ENCODE peak calls at places on chromosomes 13 and 19, in six cellular contexts. One of them, this sample, is unnamed.
A peak's percentile ranks its signal among the peaks of the same experiment; 100 is the strongest.

GRCh38 chr19:5632241-5632612 is 9.3 kb downstream of the SAFB start:
- DNase-seq in A549: no peak
- DNase-seq in testis: no peak
- DNase-seq in tibial nerve: no peak
- DNase-seq in breast epithelium: no peak
- DNase-seq in endothelial cell of umbilical vein: no peak
- DNase-seq in this sample: no peak

GRCh38 chr13:95541911-95542484 is 10.5 kb upstream of the CLDN10 start:
- DNase-seq in A549: no peak
- DNase-seq in testis: no peak
- DNase-seq in tibial nerve: no peak
- DNase-seq in breast epithelium: no peak
- DNase-seq in endothelial cell of umbilical vein: no peak
- DNase-seq in this sample: no peak

GRCh38 chr13:21837841-21838551 is 167.1 kb downstream of the FGF9 start:
- DNase-seq in A549: no peak
- DNase-seq in testis: no peak
- DNase-seq in tibial nerve: no peak
- DNase-seq in breast epithelium: no peak
- DNase-seq in endothelial cell of umbilical vein: no peak
- DNase-seq in this sample: no peak

GRCh38 chr13:101416181-101417042 is at the start of gene NALCN:
- DNase-seq in A549: peak; percentile 6
- DNase-seq in testis: peak; percentile 31
- DNase-seq in tibial nerve: no peak
- DNase-seq in breast epithelium: no peak
- DNase-seq in endothelial cell of umbilical vein: peak; percentile 49
- DNase-seq in this sample: no peak

GRCh38 chr13:22422712-22423111 is 751.8 kb downstream of the FGF9 start:
- DNase-seq in A549: no peak
- DNase-seq in testis: no peak
- DNase-seq in tibial nerve: no peak
- DNase-seq in breast epithelium: no peak
- DNase-seq in endothelial cell of umbilical vein: no peak
- DNase-seq in this sample: no peak

GRCh38 chr13:39335721-39336120 is 267.3 kb downstream of the LHFPL6 start:
- DNase-seq in A549: no peak
- DNase-seq in testis: no peak
- DNase-seq in tibial nerve: no peak
- DNase-seq in breast epithelium: no peak
- DNase-seq in endothelial cell of umbilical vein: no peak
- DNase-seq in this sample: no peak

GRCh38 chr19:56423276-56423984 is 19.3 kb downstream of the ZNF583 start:
- DNase-seq in A549: no peak
- DNase-seq in testis: no peak
- DNase-seq in tibial nerve: no peak
- DNase-seq in breast epithelium: no peak
- DNase-seq in endothelial cell of umbilical vein: no peak
- DNase-seq in this sample: no peak

GRCh38 chr19:11111771-11112144 is 22.5 kb downstream of the LDLR start:
- DNase-seq in A549: no peak
- DNase-seq in testis: no peak
- DNase-seq in tibial nerve: no peak
- DNase-seq in breast epithelium: no peak
- DNase-seq in endothelial cell of umbilical vein: no peak
- DNase-seq in this sample: no peak

GRCh38 chr13:111239754-111240670 is 80.4 kb upstream of the TEX29 start:
- DNase-seq in A549: no peak
- DNase-seq in testis: no peak
- DNase-seq in tibial nerve: no peak
- DNase-seq in breast epithelium: no peak
- DNase-seq in endothelial cell of umbilical vein: no peak
- DNase-seq in this sample: no peak

GRCh38 chr19:30305346-30306060 is 66.7 kb upstream of the ZNF536 start:
- DNase-seq in A549: no peak
- DNase-seq in testis: no peak
- DNase-seq in tibial nerve: no peak
- DNase-seq in breast epithelium: no peak
- DNase-seq in endothelial cell of umbilical vein: no peak
- DNase-seq in this sample: no peak

GRCh38 chr13:112634102-112634501 is 46.1 kb upstream of the TUBGCP3 start:
- DNase-seq in A549: no peak
- DNase-seq in testis: no peak
- DNase-seq in tibial nerve: no peak
- DNase-seq in breast epithelium: no peak
- DNase-seq in endothelial cell of umbilical vein: no peak
- DNase-seq in this sample: no peak

GRCh38 chr13:87444135-87444534 is 227.0 kb upstream of the SLITRK5 start:
- DNase-seq in A549: no peak
- DNase-seq in testis: no peak
- DNase-seq in tibial nerve: no peak
- DNase-seq in breast epithelium: no peak
- DNase-seq in endothelial cell of umbilical vein: no peak
- DNase-seq in this sample: no peak

GRCh38 chr13:106555631-106556328 is 12.2 kb downstream of the ARGLU1 start:
- DNase-seq in A549: no peak
- DNase-seq in testis: no peak
- DNase-seq in tibial nerve: no peak
- DNase-seq in breast epithelium: no peak
- DNase-seq in endothelial cell of umbilical vein: no peak
- DNase-seq in this sample: no peak

GRCh38 chr19:48396010-48396870 is 2.8 kb downstream of the GRIN2D start:
- DNase-seq in A549: no peak
- DNase-seq in testis: no peak
- DNase-seq in tibial nerve: no peak
- DNase-seq in breast epithelium: no peak
- DNase-seq in endothelial cell of umbilical vein: no peak
- DNase-seq in this sample: no peak

GRCh38 chr19:45428385-45429231 is 4.9 kb upstream of the ERCC1 start:
- DNase-seq in A549: peak; percentile 68
- DNase-seq in testis: peak; percentile 46
- DNase-seq in tibial nerve: no peak
- DNase-seq in breast epithelium: no peak
- DNase-seq in endothelial cell of umbilical vein: peak; percentile 49
- DNase-seq in this sample: peak; percentile 74

GRCh38 chr19:48591021-48591420 is 15.5 kb upstream of the SPACA4 start:
- DNase-seq in A549: no peak
- DNase-seq in testis: no peak
- DNase-seq in tibial nerve: no peak
- DNase-seq in breast epithelium: no peak
- DNase-seq in endothelial cell of umbilical vein: no peak
- DNase-seq in this sample: no peak

GRCh38 chr19:15448778-15449619 is 757 bp downstream of the WIZ start:
- DNase-seq in A549: peak; percentile 15
- DNase-seq in testis: no peak
- DNase-seq in tibial nerve: no peak
- DNase-seq in breast epithelium: no peak
- DNase-seq in endothelial cell of umbilical vein: peak; percentile 25
- DNase-seq in this sample: peak; percentile 30

GRCh38 chr13:42996584-42996983 is 4.5 kb upstream of the EPSTI1 start:
- DNase-seq in A549: peak; percentile 30
- DNase-seq in testis: no peak
- DNase-seq in tibial nerve: no peak
- DNase-seq in breast epithelium: no peak
- DNase-seq in endothelial cell of umbilical vein: peak; percentile 65
- DNase-seq in this sample: no peak

GRCh38 chr19:19405919-19406877 is 723 bp downstream of the GATAD2A start:
- DNase-seq in A549: no peak
- DNase-seq in testis: peak; percentile 54
- DNase-seq in tibial nerve: no peak
- DNase-seq in breast epithelium: no peak
- DNase-seq in endothelial cell of umbilical vein: peak; percentile 52
- DNase-seq in this sample: no peak

GRCh38 chr13:112331675-112332074 is 44.5 kb upstream of the SPACA7 start:
- DNase-seq in A549: no peak
- DNase-seq in testis: no peak
- DNase-seq in tibial nerve: no peak
- DNase-seq in breast epithelium: no peak
- DNase-seq in endothelial cell of umbilical vein: no peak
- DNase-seq in this sample: no peak

GRCh38 chr19:12720296-12720695 is 3.4 kb downstream of the TNPO2 start:
- DNase-seq in A549: no peak
- DNase-seq in testis: no peak
- DNase-seq in tibial nerve: no peak
- DNase-seq in breast epithelium: no peak
- DNase-seq in endothelial cell of umbilical vein: no peak
- DNase-seq in this sample: no peak

GRCh38 chr13:46799139-46799538 is 2.2 kb upstream of the ESD start:
- DNase-seq in A549: no peak
- DNase-seq in testis: no peak
- DNase-seq in tibial nerve: no peak
- DNase-seq in breast epithelium: no peak
- DNase-seq in endothelial cell of umbilical vein: no peak
- DNase-seq in this sample: no peak

GRCh38 chr13:46796129-46796514 is 839 bp downstream of the ESD start:
- DNase-seq in A549: no peak
- DNase-seq in testis: no peak
- DNase-seq in tibial nerve: no peak
- DNase-seq in breast epithelium: no peak
- DNase-seq in endothelial cell of umbilical vein: no peak
- DNase-seq in this sample: no peak

GRCh38 chr13:46795321-46795720 is 1.6 kb downstream of the ESD start:
- DNase-seq in A549: no peak
- DNase-seq in testis: no peak
- DNase-seq in tibial nerve: no peak
- DNase-seq in breast epithelium: no peak
- DNase-seq in endothelial cell of umbilical vein: no peak
- DNase-seq in this sample: no peak

GRCh38 chr13:46797468-46798237 is 692 bp upstream of the ESD start:
- DNase-seq in A549: no peak
- DNase-seq in testis: peak; percentile 21
- DNase-seq in tibial nerve: no peak
- DNase-seq in breast epithelium: no peak
- DNase-seq in endothelial cell of umbilical vein: no peak
- DNase-seq in this sample: no peak

DNA sequence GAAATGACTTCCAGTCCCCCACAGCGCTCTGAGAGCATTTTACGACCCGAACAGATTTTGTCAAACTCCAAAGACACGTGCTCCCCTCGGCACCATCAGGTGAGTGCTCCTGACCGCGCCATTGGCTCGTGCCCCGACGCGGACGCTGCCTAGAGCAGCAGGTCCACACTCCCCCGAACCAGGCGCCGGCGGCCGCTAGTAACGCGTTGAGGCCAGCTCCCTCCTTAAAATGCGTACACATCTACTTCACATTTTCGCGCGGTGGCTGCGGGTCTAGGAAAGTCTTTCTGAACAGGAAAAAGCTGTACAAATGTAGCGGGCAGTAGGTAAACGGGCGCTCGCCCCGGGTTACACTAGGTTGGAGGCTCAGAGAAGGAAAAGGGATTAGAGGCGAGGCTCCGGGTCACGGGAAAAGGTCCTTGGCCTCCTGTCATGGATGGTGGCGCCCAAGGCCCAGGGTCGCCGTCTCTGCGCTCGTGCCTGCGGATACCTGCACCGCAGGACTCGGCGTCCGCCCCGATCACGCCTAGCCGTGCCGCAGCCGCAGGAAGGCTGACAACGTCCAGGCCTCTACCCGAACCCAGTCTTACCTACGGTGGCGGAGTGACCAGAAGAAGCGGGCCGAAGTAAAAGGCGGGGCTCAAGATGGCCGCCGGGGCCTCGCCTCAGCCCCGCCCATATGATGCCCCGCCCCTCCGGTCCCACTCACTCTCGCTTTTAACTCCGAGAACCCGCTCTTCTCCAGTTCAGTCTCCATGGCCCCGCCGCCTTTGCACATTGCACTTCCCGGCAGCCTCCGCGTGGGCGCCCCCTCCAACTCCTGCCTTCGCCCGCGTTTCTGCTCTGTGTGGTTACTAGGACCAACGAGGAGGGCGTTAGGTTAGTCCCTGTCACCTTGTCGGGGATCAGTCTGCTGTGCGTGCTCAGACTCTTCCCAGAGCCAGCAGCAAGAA is at the start of gene ESD:
- DNase-seq in A549: peak; percentile 62
- DNase-seq in testis: peak; percentile 97
- DNase-seq in tibial nerve: peak; percentile 96
- DNase-seq in breast epithelium: peak; percentile 88
- DNase-seq in endothelial cell of umbilical vein: peak; percentile 89
- DNase-seq in this sample: peak; percentile 85
- TF ChIP-seq POLR2A in A549: peak; percentile 48
- TF ChIP-seq POLR2A in testis: no peak
- TF ChIP-seq POLR2A in tibial nerve: peak; percentile 85
- TF ChIP-seq POLR2A in breast epithelium: no peak
- TF ChIP-seq POLR2A in endothelial cell of umbilical vein: peak; percentile 79
- TF ChIP-seq POLR2A in this sample: peak; percentile 52

GRCh38 chr19:2089727-2090053 is 6.4 kb downstream of the MOB3A start:
- DNase-seq in A549: no peak
- DNase-seq in testis: no peak
- DNase-seq in tibial nerve: no peak
- DNase-seq in breast epithelium: no peak
- DNase-seq in endothelial cell of umbilical vein: no peak
- DNase-seq in this sample: no peak
- H3K4me1 ChIP-seq in A549: peaks cover 10% of the 10 kb centered on the region
- H3K4me1 ChIP-seq in testis: peaks cover 36% of the 10 kb centered on the region
- H3K4me1 ChIP-seq in tibial nerve: peaks cover 81% of the 10 kb centered on the region
- H3K4me1 ChIP-seq in breast epithelium: no peaks in the 10 kb centered on the region
- H3K4me1 ChIP-seq in endothelial cell of umbilical vein: peaks cover 42% of the 10 kb centered on the region
- H3K4me1 ChIP-seq in this sample: peaks cover 47% of the 10 kb centered on the region

GRCh38 chr19:1671716-1672037 is 19.3 kb upstream of the TCF3 start:
- DNase-seq in A549: peak; percentile 42
- DNase-seq in testis: no peak
- DNase-seq in tibial nerve: no peak
- DNase-seq in breast epithelium: no peak
- DNase-seq in endothelial cell of umbilical vein: no peak
- DNase-seq in this sample: no peak
- H3K4me3 ChIP-seq in A549: peak overlapping the region; percentile 49
- H3K4me3 ChIP-seq in testis: no peak overlapping the region
- H3K4me3 ChIP-seq in tibial nerve: no peak overlapping the region
- H3K4me3 ChIP-seq in breast epithelium: peak overlapping the region; percentile 56
- H3K4me3 ChIP-seq in endothelial cell of umbilical vein: no peak overlapping the region
- H3K4me3 ChIP-seq in this sample: no peak overlapping the region

DNA sequence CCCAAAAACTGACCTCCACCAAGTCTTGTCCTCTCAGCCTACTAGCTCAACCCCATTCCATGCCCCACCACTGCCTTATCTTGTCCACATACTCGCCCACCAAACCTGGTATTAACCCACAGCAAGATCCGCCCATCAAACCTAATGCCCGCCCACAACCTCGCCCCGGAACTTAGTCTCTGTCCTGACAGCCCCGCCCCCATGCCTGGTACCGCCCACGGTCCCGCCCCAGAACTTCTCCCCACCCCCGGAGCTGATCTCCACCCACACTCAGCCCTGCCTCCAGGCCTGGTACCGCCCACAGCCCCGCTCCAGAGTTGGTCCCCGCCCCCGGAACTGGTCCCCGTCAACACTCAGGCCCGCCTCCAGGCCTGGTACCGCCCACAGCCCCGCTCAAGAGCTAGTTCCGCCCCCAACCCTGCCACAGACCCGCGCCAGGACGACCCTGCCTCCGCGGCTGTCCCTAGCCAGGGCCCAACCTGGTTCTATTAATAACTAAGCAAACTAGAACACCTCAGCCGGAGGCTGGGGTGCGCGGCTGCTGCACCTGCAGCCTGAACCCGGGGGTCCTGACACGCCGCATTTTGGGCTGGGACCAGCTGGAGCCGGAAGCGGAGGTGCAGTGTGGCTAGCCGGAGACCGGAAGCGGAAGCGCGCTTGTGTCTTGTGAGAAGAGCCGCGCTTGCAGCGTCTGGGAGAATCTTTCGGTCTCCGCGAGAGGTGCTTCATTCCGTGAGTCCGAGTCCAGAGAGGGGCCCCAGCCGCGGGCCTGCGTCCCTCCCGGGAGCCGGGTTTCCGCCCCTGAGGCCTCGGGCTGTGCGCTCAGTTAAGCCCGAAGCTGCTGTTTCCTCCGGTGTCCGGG is at the start of gene ZNF557:
- DNase-seq in A549: peak; percentile 68
- DNase-seq in testis: peak; percentile 99
- DNase-seq in tibial nerve: peak; percentile 98
- DNase-seq in breast epithelium: peak; percentile 97
- DNase-seq in endothelial cell of umbilical vein: peak; percentile 97
- DNase-seq in this sample: peak; percentile 98
- TF ChIP-seq POLR2A in A549: peak; percentile 51
- TF ChIP-seq POLR2A in testis: no peak
- TF ChIP-seq POLR2A in tibial nerve: peak; percentile 35
- TF ChIP-seq POLR2A in breast epithelium: peak; percentile 24
- TF ChIP-seq POLR2A in endothelial cell of umbilical vein: peak; percentile 63
- TF ChIP-seq POLR2A in this sample: peak; percentile 53

This sample was measured in gastrocnemius medialis.